ENCODE peak calls at places on chromosomes 13 and 19, in seven cellular contexts. W is PC-9, O is hepatocyte, J is SK-N-SH, U is foreskin fibroblast, Q is mucosa of descending colon, X is fibroblast of mammary gland. P is an unnamed sample.

GRCh38 chr13:71729441-71729840 is 137.6 kb downstream of the DACH1 start:
- DNase-seq in W (no peak), O (no peak), J (no peak), U (no peak), Q (no peak), X (no peak), P (no peak)

GRCh38 chr13:112997188-112998135 is 28.4 kb downstream of the MCF2L start:
- DNase-seq in W (no peak), O (no peak), J (no peak), U (no peak), Q (peak), X (no peak), P (no peak)

GRCh38 chr13:83881917-83882625 is at the start of gene SLITRK1:
- DNase-seq in W (no peak), O (peak), J (peak), U (peak), Q (peak), X (peak), P (peak)

GRCh38 chr13:112783946-112784500 is 94.2 kb downstream of the ATP11A start:
- DNase-seq in W (no peak), O (no peak), J (no peak), U (no peak), Q (no peak), X (no peak), P (no peak)

GRCh38 chr13:95403349-95404140 is 102.3 kb upstream of the ABCC4 start:
- DNase-seq in W (no peak), O (peak), J (no peak), U (no peak), Q (no peak), X (no peak), P (peak)

GRCh38 chr13:44762946-44763345 is 186.8 kb upstream of the TSC22D1 start:
- DNase-seq in W (no peak), O (no peak), J (no peak), U (no peak), Q (no peak), X (peak), P (no peak)

GRCh38 chr19:6402834-6403608 is 10.1 kb upstream of the GTF2F1 start:
- DNase-seq in W (no peak), O (peak), J (no peak), U (peak), Q (peak), X (peak), P (peak)

GRCh38 chr13:21429217-21429616 is 29.9 kb downstream of the ZDHHC20 start:
- DNase-seq in W (no peak), O (no peak), J (no peak), U (no peak), Q (no peak), X (no peak), P (no peak)

GRCh38 chr13:111436446-111436845 is 116.0 kb downstream of the TEX29 start:
- DNase-seq in W (no peak), O (no peak), J (no peak), U (no peak), Q (no peak), X (no peak), P (no peak)

GRCh38 chr19:55777528-55777927 is 8.6 kb downstream of the RFPL4AL1 start:
- DNase-seq in W (peak), O (no peak), J (peak), U (no peak), Q (no peak), X (no peak), P (no peak)
- TF ChIP-seq CTCF in W (peak), O (no peak), J (peak), U (no peak), Q (no peak), X (no peak), P (no peak)

GRCh38 chr19:14149509-14149994 is 13.2 kb upstream of the ASF1B start:
- DNase-seq in W (no peak), O (peak), J (peak), U (no peak), Q (peak), X (peak), P (no peak)

GRCh38 chr19:14150770-14151661 is 14.6 kb upstream of the ASF1B start:
- DNase-seq in W (no peak), O (no peak), J (peak), U (no peak), Q (no peak), X (no peak), P (no peak)

GRCh38 chr19:14150041-14150769 is 13.8 kb upstream of the ASF1B start:
- DNase-seq in W (no peak), O (no peak), J (peak), U (no peak), Q (no peak), X (no peak), P (no peak)

GRCh38 chr19:14147797-14148605 is 11.6 kb upstream of the ASF1B start:
- DNase-seq in W (peak), O (peak), J (peak), U (peak), Q (peak), X (peak), P (peak)

GRCh38 chr19:14149011-14149410 is 12.6 kb upstream of the ASF1B start:
- DNase-seq in W (no peak), O (no peak), J (no peak), U (no peak), Q (no peak), X (no peak), P (no peak)
- H3K4me3 ChIP-seq in W (no peak), O (no peak), J (no peak), U (peak), Q (no peak), X (no peak), P (no peak)

GRCh38 chr19:19686580-19686979 is 17.9 kb downstream of the ZNF101 start:
- DNase-seq in W (no peak), O (no peak), J (no peak), U (no peak), Q (no peak), X (no peak), P (no peak)
- TF ChIP-seq CTCF in W (no peak), O (no peak), J (no peak), U (no peak), Q (no peak), X (no peak), P (no peak)

DNA sequence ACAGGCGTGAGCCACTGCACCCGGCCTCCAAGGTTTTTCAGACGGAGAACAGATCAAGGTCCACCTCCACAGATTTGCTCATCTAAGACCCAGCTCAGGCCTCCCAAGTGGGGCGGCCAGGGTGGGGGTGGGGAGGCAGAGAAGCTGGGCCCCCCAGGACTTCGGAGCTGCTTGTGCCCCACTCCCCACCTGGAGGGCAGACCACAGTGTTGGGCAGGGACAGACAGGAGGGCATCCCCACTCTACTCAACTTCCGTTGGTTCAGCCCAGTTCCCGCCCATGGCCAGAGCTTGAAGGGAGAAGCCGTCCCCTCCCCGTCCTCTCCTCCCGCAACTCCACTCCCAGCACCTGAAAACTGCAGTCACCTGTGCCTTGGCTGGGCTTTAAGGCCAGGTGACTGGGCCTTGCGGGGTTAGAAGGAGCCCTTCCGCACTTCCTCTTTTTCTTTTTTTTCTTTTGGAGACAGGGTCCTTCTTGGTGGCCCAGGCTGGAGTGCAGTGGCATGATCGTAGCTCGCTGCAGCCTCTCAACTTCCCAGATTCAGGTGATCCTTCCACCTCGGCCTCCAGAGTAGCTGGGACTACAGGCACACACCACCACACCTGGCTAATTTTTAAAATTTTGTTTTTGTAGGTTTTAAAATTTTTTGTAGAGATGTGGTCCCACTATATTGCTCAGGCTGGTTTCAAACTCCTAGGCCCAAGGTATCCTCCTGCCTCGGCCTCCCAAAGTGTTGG is 734 bp upstream of the LRRC8E start:
- DNase-seq in W (no peak), O (no peak), J (no peak), U (no peak), Q (no peak), X (no peak), P (no peak)
- H3K4me3 ChIP-seq in W (peak), O (no peak), J (no peak), U (peak), Q (no peak), X (no peak), P (no peak)

DNA sequence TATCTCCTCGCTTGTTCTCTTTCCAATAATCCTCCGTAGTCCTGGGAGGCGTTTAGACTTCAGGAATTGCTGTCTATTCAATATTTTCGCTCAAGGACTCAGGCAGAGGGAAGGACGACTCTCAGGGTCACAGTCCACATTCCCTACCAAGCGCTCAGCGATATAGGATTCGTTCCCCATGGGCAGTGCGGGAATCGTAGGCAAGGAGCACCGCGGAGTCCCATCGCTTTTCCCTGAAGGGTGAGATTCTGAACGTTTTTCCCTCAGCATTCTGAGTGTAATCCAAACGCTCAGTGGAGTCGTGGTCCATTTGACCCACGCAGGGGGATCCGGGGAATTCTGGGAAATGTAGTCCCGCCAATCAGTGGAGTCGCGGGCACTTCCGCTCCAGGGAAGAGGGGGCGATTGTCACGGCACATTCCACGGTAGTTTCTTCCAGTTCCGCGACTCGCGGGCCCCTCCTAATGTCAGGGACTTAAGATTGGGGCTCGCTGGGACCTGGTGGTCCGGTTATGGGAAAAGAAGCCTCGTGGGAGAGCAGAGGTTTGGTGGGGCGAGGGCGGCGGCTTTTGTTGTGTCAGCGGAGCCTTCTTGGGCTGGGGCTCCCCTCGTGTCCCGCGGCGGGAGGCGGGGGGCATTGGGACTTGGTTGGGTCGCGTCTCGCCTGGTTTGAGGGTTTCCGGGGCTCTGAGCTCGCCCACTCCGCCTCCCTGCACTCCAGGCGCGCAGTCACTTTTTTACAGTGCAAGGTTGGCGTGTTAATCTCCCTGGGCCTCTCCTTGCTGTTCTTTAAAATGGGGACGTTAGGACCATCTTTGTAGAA is at the start of gene ZNF234:
- DNase-seq in W (peak), O (peak), J (peak), U (peak), Q (peak), X (peak), P (peak)
- TF ChIP-seq CTCF in W (no peak), O (no peak), J (peak), U (no peak), Q (no peak), X (no peak), P (no peak)

P was measured in choroid plexus epithelial cell.